ENCODE peak calls at places on chromosomes 4 and X, in six cellular contexts. O is mesothelial cell of epicardium, Y is sigmoid colon, E is psoas muscle, T is epithelial cell of proximal tubule, S is MM.1S. U is an unnamed sample.

GRCh38 chrX:23773601-23774175 is 9.3 kb upstream of the SAT1 start:
- DNase-seq in O (no peak), Y (no peak), E (no peak), T (no peak), S (peak; percentile 62), U (no peak)

GRCh38 chr4:57110635-57111546 is 706 bp upstream of the IGFBP7 start:
- DNase-seq in O (no peak), Y (peak; percentile 82), E (no peak), T (peak; percentile 44), S (peak; percentile 75), U (no peak)

GRCh38 chrX:133482345-133483041 is 67.2 kb upstream of the GPC4 start:
- DNase-seq in O (no peak), Y (peak; percentile 88), E (no peak), T (no peak), S (no peak), U (peak; percentile 19)

GRCh38 chr4:1975391-1975801 is 33.4 kb downstream of the NELFA start:
- DNase-seq in O (no peak), Y (no peak), E (no peak), T (no peak), S (no peak), U (no peak)

GRCh38 chr4:41245983-41246382 is 10.7 kb upstream of the UCHL1 start:
- DNase-seq in O (no peak), Y (no peak), E (no peak), T (no peak), S (no peak), U (no peak)

GRCh38 chr4:8820178-8821102 is 51.2 kb downstream of the HMX1 start:
- DNase-seq in O (no peak), Y (peak; percentile 32), E (no peak), T (no peak), S (no peak), U (no peak)

GRCh38 chrX:29490606-29491005 is 724.8 kb upstream of the MAGEB2 start:
- DNase-seq in O (no peak), Y (no peak), E (no peak), T (no peak), S (no peak), U (no peak)

GRCh38 chrX:149003863-149004660 is 501.0 kb downstream of the IDS start:
- DNase-seq in O (no peak), Y (no peak), E (no peak), T (no peak), S (no peak), U (no peak)

GRCh38 chr4:72243641-72244040 is 211.8 kb downstream of the NPFFR2 start:
- DNase-seq in O (no peak), Y (no peak), E (no peak), T (no peak), S (no peak), U (no peak)

GRCh38 chrX:12825801-12826200 is 34.6 kb downstream of the PRPS2 start:
- DNase-seq in O (no peak), Y (no peak), E (no peak), T (peak; percentile 30), S (no peak), U (no peak)

GRCh38 chr4:121182296-121182695 is 18.2 kb upstream of the TNIP3 start:
- DNase-seq in O (no peak), Y (no peak), E (no peak), T (no peak), S (peak; percentile 63), U (no peak)

GRCh38 chr4:101689220-101689619 is 101.3 kb upstream of the BANK1 start:
- DNase-seq in O (no peak), Y (no peak), E (no peak), T (peak; percentile 16), S (no peak), U (no peak)

GRCh38 chr4:24244663-24245519 is 339.5 kb downstream of the DHX15 start:
- DNase-seq in O (no peak), Y (no peak), E (peak; percentile 43), T (no peak), S (no peak), U (no peak)

GRCh38 chrX:154600962-154601374 is 16.0 kb downstream of the CTAG1A start:
- DNase-seq in O (no peak), Y (no peak), E (no peak), T (no peak), S (no peak), U (no peak)

GRCh38 chr4:8583655-8584025 is 3.4 kb downstream of the GPR78 start:
- DNase-seq in O (no peak), Y (peak; percentile 25), E (no peak), T (no peak), S (no peak), U (no peak)

GRCh38 chr4:118206627-118207026 is 146.2 kb downstream of the PRSS12 start:
- DNase-seq in O (no peak), Y (no peak), E (no peak), T (no peak), S (no peak), U (no peak)

GRCh38 chr4:17760602-17761001 is 20.8 kb downstream of the FAM184B start:
- DNase-seq in O (no peak), Y (no peak), E (no peak), T (no peak), S (no peak), U (no peak)

GRCh38 chr4:699816-700580 is 5.6 kb upstream of the PCGF3 start:
- DNase-seq in O (no peak), Y (peak; percentile 54), E (no peak), T (no peak), S (no peak), U (no peak)

GRCh38 chr4:31995943-31996901 is 1276.1 kb downstream of the PCDH7 start:
- DNase-seq in O (no peak), Y (no peak), E (no peak), T (no peak), S (no peak), U (no peak)
- TF ChIP-seq CTCF in O (no peak), Y (no peak), E (no peak), T (no peak), S (no peak), U (no peak)

GRCh38 chrX:44344194-44344593 is 722 bp upstream of the EFHC2 start:
- DNase-seq in O (no peak), Y (no peak), E (peak; percentile 12), T (no peak), S (peak; percentile 71), U (no peak)
- TF ChIP-seq CTCF in O (no peak), Y (no peak), E (no peak), T (no peak), S (no peak), U (no peak)

GRCh38 chrX:135931644-135932487 is 38.4 kb downstream of the SAGE1 start:
- DNase-seq in O (no peak), Y (no peak), E (peak; percentile 25), T (no peak), S (peak; percentile 66), U (peak; percentile 1)
- TF ChIP-seq CTCF in O (peak; percentile 19), Y (peak; percentile 23), E (peak; percentile 63), T (peak; percentile 64), S (peak; percentile 61), U (peak; percentile 76)

DNA sequence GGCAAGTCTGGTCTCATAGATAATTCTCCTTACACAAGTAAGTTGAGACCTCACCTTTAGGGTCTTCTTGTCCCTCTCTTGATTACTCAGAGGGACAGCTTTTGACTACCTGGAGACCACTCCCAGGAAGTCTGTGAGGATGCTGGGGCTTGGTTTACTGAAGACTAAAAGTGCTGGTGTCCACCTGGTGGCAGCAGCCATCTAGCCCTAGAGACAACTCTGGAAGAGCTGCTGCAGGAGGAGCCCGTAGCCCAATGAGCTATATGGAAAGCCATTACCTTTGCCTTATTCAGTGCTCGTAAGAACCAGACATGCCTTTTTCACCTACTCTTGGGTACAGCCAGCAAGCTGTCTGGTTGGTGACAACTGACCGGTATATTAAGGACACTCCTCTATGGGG is 7.3 kb downstream of the FGFBP2 start:
- DNase-seq in O (no peak), Y (no peak), E (no peak), T (no peak), S (peak; percentile 12), U (no peak)
- TF ChIP-seq CTCF in O (no peak), Y (no peak), E (no peak), T (peak; percentile 52), S (no peak), U (peak; percentile 28)

DNA sequence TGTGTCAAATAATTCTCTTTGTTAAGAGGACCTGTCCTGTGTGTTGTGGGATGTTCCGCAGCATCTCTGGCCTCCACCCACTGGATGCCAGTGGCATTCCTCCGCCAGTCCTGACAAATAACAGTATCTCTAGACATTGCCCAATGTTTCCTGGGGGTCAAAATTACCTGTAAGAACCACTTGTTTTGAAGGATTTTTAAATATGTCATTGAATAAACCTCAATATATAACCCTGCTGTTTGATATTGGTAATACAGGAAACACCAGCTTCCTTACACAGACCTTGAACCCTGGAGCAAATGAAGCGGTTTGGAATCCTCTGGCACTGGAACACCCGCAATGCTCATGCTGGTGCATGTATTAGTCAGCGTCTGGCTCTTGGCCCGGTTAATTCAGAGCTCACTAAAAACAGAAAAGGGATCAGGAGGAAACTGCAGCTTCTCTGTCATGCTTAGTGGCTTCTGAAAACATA is 101.3 kb downstream of the TBL1X start:
- DNase-seq in O (no peak), Y (peak; percentile 83), E (peak; percentile 69), T (peak; percentile 75), S (no peak), U (peak; percentile 49)
- TF ChIP-seq CTCF in O (no peak), Y (no peak), E (no peak), T (peak; percentile 5), S (no peak), U (no peak)

DNA sequence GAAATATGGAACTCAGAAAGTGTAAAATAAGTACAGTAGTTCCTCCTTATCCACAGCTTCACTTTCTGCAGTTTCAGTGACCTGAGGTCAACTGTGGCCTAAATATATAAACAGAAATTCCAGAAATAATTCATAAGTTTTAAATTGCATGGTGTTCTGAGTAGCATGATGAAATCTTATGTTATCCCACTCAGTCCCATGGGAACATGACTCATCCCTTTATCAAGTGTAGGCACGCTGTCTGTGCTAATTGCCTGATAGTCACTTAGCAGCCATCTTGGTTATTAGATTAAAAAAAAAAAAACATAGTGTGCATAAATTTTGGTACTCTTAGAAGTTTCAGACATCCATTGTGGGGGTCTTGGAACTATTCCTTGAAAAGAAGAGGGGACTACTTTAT is 983.4 kb upstream of the ADGRL3 start:
- DNase-seq in O (no peak), Y (no peak), E (no peak), T (no peak), S (no peak), U (no peak)
- TF ChIP-seq CTCF in O (no peak), Y (no peak), E (no peak), T (no peak), S (no peak), U (no peak)

GRCh38 chrX:7996414-7996813 is 69.2 kb upstream of the PNPLA4 start:
- DNase-seq in O (no peak), Y (no peak), E (no peak), T (no peak), S (peak; percentile 28), U (no peak)
- TF ChIP-seq CTCF in O (peak; percentile 83), Y (peak; percentile 24), E (peak; percentile 70), T (peak; percentile 58), S (peak; percentile 47), U (peak; percentile 41)

U was measured in AG09319.